ENCODE peak calls at places on chromosomes 13 and 19, in ten cellular contexts. V is stimulated activated naive CD4-positive, alpha-beta T cell; S is GM23248; D is NCI-H1436; R is adipocyte; Y is GM23338; W is type B pancreatic cell; A is fibroblast of pulmonary artery; U is GM19239; I is progenitor cell of endocrine pancreas. M is an unnamed sample.
A peak's percentile ranks its signal among the peaks of the same experiment; 100 is the strongest.

GRCh38 chr19:40407714-40408600 is 5.2 kb downstream of the PRX start:
- DNase-seq in A (no peak), Y (no peak), D (no peak), S (no peak), W (no peak), I (no peak), V (no peak), R (no peak), U (no peak), M (no peak)

GRCh38 chr13:99434258-99434788 is 66.9 kb upstream of the TM9SF2 start:
- DNase-seq in V (peak; percentile 91), A (no peak), W (no peak), R (no peak), S (no peak), I (no peak), U (no peak), D (no peak), Y (peak; percentile 73), M (no peak)

GRCh38 chr13:89902223-89902622 is 1445.3 kb upstream of the MIR17HG start:
- DNase-seq in I (no peak), W (no peak), Y (no peak), S (no peak), U (no peak), D (no peak), V (no peak), A (no peak), R (no peak), M (no peak)

GRCh38 chr19:3075605-3076431 is 13.5 kb upstream of the TLE5 start:
- DNase-seq in S (peak; percentile 55), D (peak; percentile 77), W (no peak), U (peak; percentile 75), I (peak; percentile 73), A (no peak), Y (peak; percentile 75), R (peak; percentile 72), V (peak; percentile 27), M (no peak)

GRCh38 chr13:106568225-106569003 is 477 bp upstream of the ARGLU1 start:
- DNase-seq in U (peak; percentile 15), Y (no peak), W (no peak), A (no peak), D (no peak), I (no peak), S (no peak), R (no peak), V (no peak), M (no peak)

GRCh38 chr13:54433511-54434206 is 1405.0 kb downstream of the OLFM4 start:
- DNase-seq in S (no peak), D (peak; percentile 29), W (no peak), A (no peak), V (no peak), I (no peak), R (no peak), Y (no peak), U (no peak), M (no peak)

GRCh38 chr13:20711301-20712044 is 8.0 kb downstream of the IL17D start:
- DNase-seq in A (no peak), D (no peak), W (no peak), S (peak; percentile 53), U (no peak), R (no peak), Y (peak; percentile 86), I (no peak), V (no peak), M (no peak)

GRCh38 chr19:17296976-17297375 is 6.2 kb downstream of the ABHD8 start:
- DNase-seq in U (no peak), I (no peak), V (no peak), Y (no peak), A (no peak), S (no peak), W (no peak), D (no peak), R (no peak), M (no peak)

GRCh38 chr13:92074658-92075057 is 676.2 kb downstream of the GPC5 start:
- DNase-seq in V (no peak), Y (peak; percentile 65), D (no peak), A (peak; percentile 11), W (no peak), S (no peak), U (no peak), I (no peak), R (no peak), M (no peak)

GRCh38 chr19:1997353-1998233 is 17.9 kb downstream of the BTBD2 start:
- DNase-seq in A (no peak), U (no peak), S (no peak), Y (no peak), I (no peak), W (no peak), D (no peak), V (no peak), R (no peak), M (no peak)

GRCh38 chr13:101893021-101893420 is 440.5 kb downstream of the ITGBL1 start:
- DNase-seq in Y (no peak), V (no peak), D (no peak), I (no peak), A (no peak), R (no peak), W (no peak), S (no peak), U (no peak), M (no peak)

GRCh38 chr19:5086725-5087439 is 118.0 kb downstream of the KDM4B start:
- DNase-seq in Y (peak; percentile 70), U (no peak), D (peak; percentile 26), I (no peak), R (no peak), V (no peak), W (no peak), S (no peak), A (no peak), M (no peak)

GRCh38 chr13:40063278-40063698 is 407.8 kb downstream of the COG6 start:
- DNase-seq in R (no peak), W (no peak), I (no peak), U (no peak), Y (no peak), A (no peak), S (no peak), V (no peak), D (no peak), M (no peak)

GRCh38 chr19:34359140-34359953 is 5.6 kb upstream of the GPI start:
- DNase-seq in I (peak; percentile 97), V (peak; percentile 85), U (peak; percentile 90), Y (peak; percentile 96), A (peak; percentile 98), D (peak; percentile 97), W (peak; percentile 97), R (peak; percentile 95), S (peak; percentile 96), M (peak; percentile 100)

GRCh38 chr19:3507371-3508120 is 1.4 kb downstream of the FZR1 start:
- DNase-seq in Y (peak; percentile 73), A (no peak), R (peak; percentile 54), S (peak; percentile 52), W (no peak), V (no peak), I (no peak), D (no peak), U (no peak), M (no peak)

GRCh38 chr13:66492479-66492878 is 737.7 kb downstream of the PCDH9 start:
- DNase-seq in Y (peak; percentile 68), I (no peak), W (no peak), U (no peak), S (no peak), R (no peak), V (no peak), D (no peak), A (no peak), M (peak; percentile 27)

GRCh38 chr13:91162180-91162579 is 185.3 kb upstream of the MIR17HG start:
- DNase-seq in R (no peak), U (no peak), A (no peak), V (no peak), I (no peak), W (no peak), D (no peak), Y (peak; percentile 59), S (no peak), M (no peak)

GRCh38 chr13:36875431-36875830 is 44.6 kb downstream of the SMAD9 start:
- DNase-seq in A (no peak), R (no peak), Y (no peak), D (peak; percentile 1), U (no peak), S (no peak), I (no peak), W (no peak), V (no peak), M (no peak)

GRCh38 chr13:86080340-86080995 is 281.2 kb upstream of the SLITRK6 start:
- DNase-seq in Y (no peak), R (no peak), S (no peak), A (no peak), I (no peak), U (no peak), W (no peak), V (no peak), D (no peak), M (no peak)

M was measured in NCI-H2227 treated with DMSO at 0.1 percent for 48 hours.